ENCODE peak calls at places on chromosome 16, in nine cellular contexts. A is GM23248; G is uterus; I is activated naive CD8-positive, alpha-beta T cell treated with anti-CD3 and anti-CD28 coated beads, Interleukin-2, amount 50 U/mL, for 24 hours; D is stomach; R is NCI-H774; W is mucosa of gallbladder; Z is progenitor cell of endocrine pancreas; V is NCI-H510A treated with DMSO at 0.1 percent for 48 hours. Y is an unnamed sample.

GRCh38 chr16:72198021-72198420 is 26.1 kb upstream of the PMFBP1 start:
- DNase-seq in D (no peak), G (no peak), V (peak), R (peak), Z (no peak), I (no peak), W (peak), A (peak), Y (no peak)

GRCh38 chr16:69187387-69187890 is 475 bp downstream of the SNTB2 start:
- DNase-seq in Z (peak), A (peak), V (no peak), R (no peak), I (peak), D (peak), W (peak), G (peak), Y (peak)

GRCh38 chr16:4313563-4314531 is 2.0 kb upstream of the GLIS2 start:
- DNase-seq in R (peak), G (no peak), V (no peak), W (peak), I (peak), Z (peak), A (peak), D (peak), Y (peak)

GRCh38 chr16:361872-362701 is 8.3 kb downstream of the MRPL28 start:
- DNase-seq in G (no peak), W (peak), D (peak), R (peak), V (peak), I (peak), Z (peak), A (peak), Y (peak)

GRCh38 chr16:80147021-80147680 is 393.6 kb upstream of the DYNLRB2 start:
- DNase-seq in D (no peak), R (no peak), V (peak), I (no peak), Z (no peak), A (peak), G (no peak), W (no peak), Y (no peak)

GRCh38 chr16:76035689-76036088 is 241.5 kb upstream of the CNTNAP4 start:
- DNase-seq in I (no peak), A (no peak), Z (no peak), D (no peak), V (no peak), G (no peak), W (no peak), R (no peak), Y (no peak)

GRCh38 chr16:1923299-1924034 is 5.3 kb upstream of the HS3ST6 start:
- DNase-seq in V (no peak), R (no peak), Z (no peak), A (peak), I (peak), W (no peak), D (no peak), G (no peak), Y (no peak)

GRCh38 chr16:50204426-50205108 is 51.5 kb downstream of the TENT4B start:
- DNase-seq in I (no peak), Z (no peak), R (no peak), G (no peak), V (no peak), D (no peak), W (no peak), A (peak), Y (no peak)

GRCh38 chr16:88809068-88809675 is 2.6 kb downstream of the APRT start:
- DNase-seq in R (no peak), Z (no peak), W (no peak), I (no peak), G (no peak), D (no peak), A (no peak), V (no peak), Y (no peak)

GRCh38 chr16:72179592-72179991 is 7.6 kb upstream of the PMFBP1 start:
- DNase-seq in G (no peak), R (no peak), Z (no peak), V (peak), I (no peak), D (no peak), A (no peak), W (no peak), Y (no peak)

GRCh38 chr16:56984639-56985038 is 4.7 kb upstream of the NLRC5 start:
- DNase-seq in D (no peak), W (peak), R (no peak), A (no peak), I (no peak), G (no peak), V (no peak), Z (no peak), Y (no peak)

GRCh38 chr16:2856061-2856670 is 1.8 kb downstream of the PRSS22 start:
- DNase-seq in Z (no peak), D (peak), W (no peak), V (no peak), R (peak), I (peak), A (peak), G (no peak), Y (no peak)

GRCh38 chr16:4244881-4245280 is 3.0 kb upstream of the SRL start:
- DNase-seq in A (no peak), V (peak), G (no peak), R (no peak), Z (no peak), I (no peak), W (no peak), D (no peak), Y (no peak)

GRCh38 chr16:81523387-81524115 is 78.9 kb downstream of the CMIP start:
- DNase-seq in V (no peak), W (no peak), R (no peak), A (peak), D (peak), I (no peak), G (peak), Z (no peak), Y (peak)

GRCh38 chr16:5187402-5187952 is 89.9 kb upstream of the EEF2KMT start:
- DNase-seq in A (no peak), D (no peak), Z (no peak), V (no peak), W (no peak), I (no peak), G (no peak), R (no peak), Y (no peak)

GRCh38 chr16:49755716-49756115 is 100.2 kb downstream of the ZNF423 start:
- DNase-seq in D (no peak), Z (no peak), W (no peak), R (no peak), G (no peak), A (no peak), I (no peak), V (no peak), Y (no peak)

GRCh38 chr16:85302018-85302847 is 190.0 kb upstream of the CIBAR2 start:
- DNase-seq in W (no peak), G (peak), D (no peak), A (peak), R (no peak), V (no peak), I (no peak), Z (no peak), Y (no peak)

GRCh38 chr16:14548933-14549788 is 80.9 kb downstream of the PARN start:
- DNase-seq in V (no peak), I (no peak), Z (no peak), R (no peak), G (no peak), A (no peak), W (no peak), D (no peak), Y (no peak)

GRCh38 chr16:2019500-2019899 is at the start of gene NPW:
- DNase-seq in I (peak), W (no peak), A (peak), R (no peak), D (no peak), G (no peak), Z (no peak), V (no peak), Y (no peak)

GRCh38 chr16:75456971-75457370 is 7.5 kb downstream of the TMEM170A start:
- DNase-seq in D (no peak), W (no peak), G (no peak), I (no peak), R (no peak), A (no peak), Z (no peak), V (no peak), Y (no peak)

GRCh38 chr16:11538880-11539279 is 47.8 kb downstream of the LITAF start:
- DNase-seq in V (no peak), A (no peak), Z (no peak), G (no peak), W (no peak), D (no peak), R (no peak), I (no peak), Y (no peak)

GRCh38 chr16:50207652-50208051 is 54.5 kb downstream of the TENT4B start:
- DNase-seq in W (no peak), A (peak), V (no peak), Z (no peak), D (no peak), I (no peak), R (no peak), G (no peak), Y (no peak)

GRCh38 chr16:16021988-16022682 is 72.7 kb downstream of the ABCC1 start:
- DNase-seq in I (no peak), R (peak), Z (peak), W (peak), D (peak), V (peak), A (peak), G (peak), Y (peak)

GRCh38 chr16:49362230-49362629 is 11.4 kb upstream of the C16orf78 start:
- DNase-seq in D (no peak), W (no peak), R (no peak), Z (no peak), A (no peak), I (no peak), G (no peak), V (no peak), Y (no peak)

GRCh38 chr16:65212791-65213190 is 90.9 kb upstream of the CDH11 start:
- DNase-seq in A (no peak), V (no peak), I (no peak), Z (no peak), D (no peak), R (no peak), W (no peak), G (no peak), Y (no peak)

GRCh38 chr16:76932541-76933211 is 258.3 kb upstream of the MON1B start:
- DNase-seq in D (no peak), I (no peak), Z (no peak), R (no peak), V (no peak), G (no peak), A (peak), W (no peak), Y (no peak)

GRCh38 chr16:88509749-88510069 is 56.6 kb downstream of the ZFPM1 start:
- DNase-seq in W (no peak), I (no peak), R (no peak), Z (no peak), V (no peak), D (no peak), G (no peak), A (no peak), Y (no peak)

GRCh38 chr16:27174798-27175197 is 28.5 kb upstream of the KDM8 start:
- DNase-seq in D (no peak), I (no peak), G (no peak), A (peak), R (no peak), W (no peak), Z (no peak), V (no peak), Y (no peak)

Y was measured in ureter.